ENCODE peak calls at places on chromosome 6, in six cellular contexts. R is stimulated activated CD4-positive, alpha-beta T cell treated with anti-CD3 and anti-CD28 coated beads, TNF-alpha, amount 100 ng/mL, for 48 hours; K is ascending aorta; X is MCF 10A; J is upper lobe of right lung; T is A673. N is an unnamed sample.

GRCh38 chr6:82246802-82247633 is 526 bp downstream of the IBTK start:
- DNase-seq in T (peak; percentile 79), R (no peak), X (peak; percentile 38), J (no peak), K (peak; percentile 80), N (peak; percentile 80)

GRCh38 chr6:152380351-152380767 is 256.8 kb downstream of the SYNE1 start:
- DNase-seq in K (no peak), R (no peak), J (no peak), T (peak; percentile 68), X (peak; percentile 42), N (no peak)

GRCh38 chr6:165881812-165882211 is 218.8 kb upstream of the PDE10A start:
- DNase-seq in X (no peak), R (no peak), T (no peak), J (no peak), K (no peak), N (no peak)

GRCh38 chr6:6586671-6587526 is 1.6 kb upstream of the LY86 start:
- DNase-seq in R (no peak), T (no peak), K (no peak), X (no peak), J (no peak), N (no peak)

GRCh38 chr6:100664274-100665040 is 199.7 kb upstream of the SIM1 start:
- DNase-seq in R (no peak), K (no peak), J (no peak), X (peak; percentile 44), T (peak; percentile 42), N (no peak)

GRCh38 chr6:109081026-109081425 is 13.6 kb downstream of the SESN1 start:
- DNase-seq in J (no peak), T (no peak), K (no peak), R (no peak), X (no peak), N (no peak)

GRCh38 chr6:112743343-112743742 is 396.2 kb downstream of the RFPL4B start:
- DNase-seq in J (no peak), R (no peak), X (no peak), T (peak; percentile 64), K (no peak), N (no peak)

GRCh38 chr6:150352321-150353296 is 16.2 kb upstream of the IYD start:
- DNase-seq in R (no peak), J (no peak), X (peak; percentile 29), K (peak; percentile 13), T (peak; percentile 18), N (no peak)

GRCh38 chr6:134537146-134537555 is 219.2 kb upstream of the SGK1 start:
- DNase-seq in K (no peak), J (no peak), T (peak; percentile 60), X (peak; percentile 98), R (no peak), N (no peak)

GRCh38 chr6:134739299-134740090 is 210.4 kb downstream of the ALDH8A1 start:
- DNase-seq in K (no peak), T (no peak), R (no peak), J (no peak), X (peak; percentile 14), N (no peak)

GRCh38 chr6:92050216-92050615 is 1369.1 kb downstream of the EPHA7 start:
- DNase-seq in K (no peak), T (no peak), R (no peak), X (peak; percentile 3), J (no peak), N (no peak)

GRCh38 chr6:11621119-11621518 is 83.6 kb downstream of the TMEM170B start:
- DNase-seq in X (no peak), J (no peak), T (no peak), R (no peak), K (no peak), N (no peak)

GRCh38 chr6:161168281-161168891 is 105.5 kb downstream of the AGPAT4 start:
- DNase-seq in R (no peak), K (no peak), J (no peak), T (peak; percentile 77), X (peak; percentile 99), N (no peak)

GRCh38 chr6:50077385-50077784 is 27.7 kb upstream of the DEFB112 start:
- DNase-seq in T (no peak), K (no peak), J (no peak), R (no peak), X (no peak), N (no peak)

GRCh38 chr6:25138697-25139051 is 140.5 kb upstream of the CARMIL1 start:
- DNase-seq in R (no peak), J (no peak), K (no peak), T (no peak), X (peak; percentile 69), N (no peak)

GRCh38 chr6:157281570-157281969 is 41.7 kb downstream of the TMEM242 start:
- DNase-seq in K (no peak), T (peak; percentile 35), J (peak; percentile 58), X (no peak), R (no peak), N (no peak)

GRCh38 chr6:68711386-68712000 is 76.4 kb downstream of the ADGRB3 start:
- DNase-seq in J (no peak), X (no peak), R (no peak), T (no peak), K (no peak), N (no peak)

GRCh38 chr6:44003345-44004061 is 123.7 kb downstream of the MRPL14 start:
- DNase-seq in T (peak; percentile 48), X (no peak), R (no peak), J (peak; percentile 61), K (no peak), N (no peak)

GRCh38 chr6:154202334-154202733 is 154.3 kb downstream of the IPCEF1 start:
- DNase-seq in J (no peak), T (no peak), R (no peak), K (no peak), X (no peak), N (no peak)

GRCh38 chr6:90079555-90080490 is 185.6 kb downstream of the GJA10 start:
- DNase-seq in K (no peak), T (no peak), R (no peak), X (no peak), J (no peak), N (no peak)

GRCh38 chr6:35759401-35759800 is 17.0 kb upstream of the CLPSL2 start:
- DNase-seq in T (no peak), X (no peak), J (no peak), K (no peak), R (no peak), N (no peak)